ENCODE peak calls at places on chromosome 2, in four cellular contexts. L is A549, G is K562, T is GM12878. Q is an unnamed sample.

GRCh38 chr2:191696001-191696400 is 18.1 kb downstream of the NABP1 start:
- DNase-seq in T (no peak), L (no peak), G (no peak), Q (no peak)

GRCh38 chr2:96662360-96662759 is 19.8 kb downstream of the FER1L5 start:
- DNase-seq in G (no peak), L (no peak), T (no peak), Q (no peak)

GRCh38 chr2:72300147-72300684 is 152.6 kb upstream of the CYP26B1 start:
- DNase-seq in G (no peak), T (no peak), L (no peak), Q (no peak)

GRCh38 chr2:10086950-10087349 is 6.7 kb upstream of the CYS1 start:
- DNase-seq in T (no peak), G (no peak), L (no peak), Q (no peak)

GRCh38 chr2:69163109-69163508 is 150.1 kb downstream of the ANTXR1 start:
- DNase-seq in L (peak; percentile 67), G (peak; percentile 42), T (peak; percentile 53), Q (peak; percentile 95)

GRCh38 chr2:25912851-25913695 is 34.8 kb upstream of the ASXL2 start:
- DNase-seq in L (no peak), T (no peak), G (no peak), Q (no peak)

GRCh38 chr2:15582645-15583340 is 8.9 kb upstream of the DDX1 start:
- DNase-seq in L (no peak), G (no peak), T (no peak), Q (no peak)

GRCh38 chr2:227655454-227655853 is 11.2 kb upstream of the SCYGR5 start:
- DNase-seq in G (peak; percentile 2), T (no peak), L (peak; percentile 96), Q (peak; percentile 63)

GRCh38 chr2:63053889-63054725 is 3.5 kb downstream of the OTX1 start:
- DNase-seq in L (no peak), T (no peak), G (no peak), Q (no peak)
- TF ChIP-seq CTCF in L (no peak), T (peak; percentile 45), G (no peak), Q (no peak)

DNA sequence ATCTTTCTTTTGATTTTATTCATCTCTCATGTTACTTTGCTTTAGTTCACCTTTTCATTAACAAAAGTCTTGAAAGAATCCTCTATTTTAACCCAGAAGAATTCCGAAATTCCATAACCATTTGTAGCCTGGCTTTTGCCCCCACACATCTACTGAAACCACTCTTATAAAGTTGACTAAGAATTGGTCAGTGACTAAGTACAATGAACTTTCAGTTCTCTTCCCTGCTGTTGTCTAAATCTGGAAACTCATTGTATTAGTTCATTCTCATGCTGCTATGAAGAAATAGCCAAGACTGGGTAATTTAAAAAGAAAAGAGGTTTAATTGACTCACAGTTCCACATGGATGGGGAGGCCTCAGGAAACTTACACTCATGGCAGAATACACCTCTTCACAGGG is 49.9 kb upstream of the PNPT1 start:
- DNase-seq in L (no peak), T (no peak), G (no peak), Q (no peak)
- TF ChIP-seq MAX in L (no peak), T (no peak), G (no peak), Q (no peak)

GRCh38 chr2:240220371-240220770 is 79.9 kb upstream of the OTOS start:
- DNase-seq in L (peak; percentile 26), T (no peak), G (no peak), Q (no peak)
- TF ChIP-seq MYC in L (no peak), T (no peak), G (no peak), Q (no peak)

GRCh38 chr2:239361311-239361642 is 39.5 kb downstream of the HDAC4 start:
- DNase-seq in T (no peak), G (peak; percentile 8), L (no peak), Q (peak; percentile 34)
- TF ChIP-seq CTCF in T (peak; percentile 11), G (peak; percentile 24), L (no peak), Q (peak; percentile 7)

GRCh38 chr2:239790313-239790712 is 234.8 kb downstream of the NDUFA10 start:
- DNase-seq in L (no peak), T (no peak), G (no peak), Q (no peak)
- TF ChIP-seq MAX in L (no peak), T (no peak), G (no peak), Q (no peak)

Q was measured in NB4.